ENCODE peak calls at places on chromosome 19, in four cellular contexts. M is esophagus squamous epithelium, E is tibial artery, S is cardiac muscle cell. T is an unnamed sample. For H3K9me3, the result is how much of the 10 kb centered on the place peaks cover.

GRCh38 chr19:4456566-4456842 is 1.1 kb downstream of the UBXN6 start:
- DNase-seq in M (no peak), E (no peak), S (peak), T (peak)

GRCh38 chr19:33447336-33448158 is 74.0 kb downstream of the CEBPG start:
- DNase-seq in S (no peak), E (peak), M (no peak), T (no peak)

GRCh38 chr19:45798995-45799517 is 6.4 kb upstream of the DMWD start:
- DNase-seq in M (no peak), E (no peak), S (peak), T (peak)

GRCh38 chr19:44499559-44499958 is 763 bp downstream of the ZNF180 start:
- DNase-seq in M (no peak), S (no peak), E (no peak), T (no peak)

GRCh38 chr19:504634-505033 is 2.7 kb upstream of the TPGS1 start:
- DNase-seq in M (no peak), S (no peak), E (no peak), T (no peak)

GRCh38 chr19:56377105-56377924 is 16.0 kb downstream of the ZNF582 start:
- DNase-seq in E (no peak), S (no peak), M (no peak), T (no peak)

GRCh38 chr19:4374451-4375163 is 25.7 kb downstream of the SH3GL1 start:
- DNase-seq in M (no peak), E (peak), S (no peak), T (peak)

GRCh38 chr19:40424637-40425449 is 949 bp downstream of the SERTAD1 start:
- DNase-seq in M (no peak), E (no peak), S (peak), T (no peak)

GRCh38 chr19:20879501-20879900 is 43.5 kb upstream of the ZNF85 start:
- DNase-seq in S (no peak), E (no peak), M (no peak), T (no peak)

GRCh38 chr19:51702103-51702753 is 9.1 kb downstream of the SPACA6 start:
- DNase-seq in S (peak), M (no peak), E (peak), T (no peak)

GRCh38 chr19:16260794-16261161 is 63.1 kb downstream of the AP1M1 start:
- DNase-seq in E (no peak), S (no peak), M (no peak), T (no peak)

GRCh38 chr19:33704271-33704670 is 82.5 kb downstream of the CHST8 start:
- DNase-seq in S (no peak), E (no peak), M (no peak), T (no peak)

GRCh38 chr19:43901395-43902390 is 33.4 kb downstream of the ZNF45 start:
- DNase-seq in E (peak), S (peak), M (peak), T (peak)

GRCh38 chr19:3968556-3969434 is 2.1 kb downstream of the DAPK3 start:
- DNase-seq in M (no peak), E (peak), S (peak), T (peak)

GRCh38 chr19:50921391-50922315 is 10.5 kb upstream of the KLK4 start:
- DNase-seq in M (no peak), S (no peak), E (peak), T (no peak)

GRCh38 chr19:50432221-50432626 is 468 bp upstream of the MYBPC2 start:
- DNase-seq in S (peak), M (no peak), E (no peak), T (no peak)

GRCh38 chr19:6709549-6709948 is 10.9 kb downstream of the C3 start:
- DNase-seq in E (no peak), S (no peak), M (no peak), T (no peak)

GRCh38 chr19:4357095-4357797 is 13.9 kb downstream of the MPND start:
- DNase-seq in M (no peak), E (peak), S (no peak), T (no peak)

GRCh38 chr19:4108767-4109625 is 14.9 kb downstream of the MAP2K2 start:
- DNase-seq in S (no peak), E (no peak), M (no peak), T (no peak)

GRCh38 chr19:6925801-6926751 is 38.7 kb downstream of the ADGRE1 start:
- DNase-seq in E (no peak), M (no peak), S (no peak), T (no peak)

GRCh38 chr19:10748924-10749434 is 31.1 kb downstream of the DNM2 start:
- DNase-seq in S (no peak), M (no peak), E (no peak), T (no peak)

GRCh38 chr19:8444677-8445487 is at the start of gene HNRNPM:
- DNase-seq in E (peak), M (peak), S (peak), T (peak)

GRCh38 chr19:58002384-58003152 is at the start of gene ZNF606:
- DNase-seq in E (peak), M (peak), S (peak), T (peak)
- TF ChIP-seq CTCF in E (no peak), M (no peak), S (no peak), T (no peak)

GRCh38 chr19:57689750-57690149 is 8.0 kb downstream of the ZNF551 start:
- DNase-seq in M (no peak), E (no peak), S (no peak), T (no peak)
- H3K9me3 ChIP-seq in M (half or more), E (half or more), S (under half), T (half or more)

GRCh38 chr19:12885749-12886706 is 973 bp downstream of the KLF1 start:
- DNase-seq in E (no peak), M (no peak), S (no peak), T (no peak)
- TF ChIP-seq CTCF in E (no peak), M (no peak), S (no peak), T (no peak)

DNA sequence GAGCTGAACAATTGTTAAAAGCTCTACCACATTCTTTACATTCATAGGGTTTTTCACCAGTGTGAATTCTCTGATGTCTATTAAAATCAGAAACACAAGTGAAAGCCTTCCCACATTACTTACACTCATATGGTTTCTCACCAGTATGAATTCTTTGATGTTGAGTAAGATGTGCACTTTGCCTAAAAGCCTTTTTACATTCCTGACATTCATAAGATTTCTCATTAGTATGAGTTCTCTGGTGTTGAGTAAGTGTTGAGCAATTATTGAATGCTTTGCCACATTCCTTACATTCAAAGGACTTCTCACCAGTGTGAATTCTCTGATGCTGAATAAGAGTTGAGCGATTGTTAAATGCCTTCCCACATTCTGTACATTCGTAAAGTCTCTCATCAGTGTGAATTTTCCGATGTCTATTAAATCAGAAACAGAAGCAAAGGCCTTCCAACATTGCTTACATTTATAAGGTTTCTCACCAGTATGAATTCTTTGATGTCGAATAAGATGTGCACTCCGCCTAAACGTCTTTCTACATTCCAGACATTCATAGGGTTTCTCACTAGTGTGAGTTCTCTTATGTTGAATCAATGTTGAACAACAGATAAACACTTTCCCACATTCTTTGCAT is 14.2 kb upstream of the ZFP30 start:
- DNase-seq in E (no peak), M (no peak), S (no peak), T (no peak)
- H3K9me3 ChIP-seq in E (half or more), M (half or more), S (under half), T (half or more)

GRCh38 chr19:19110410-19111137 is 27.7 kb downstream of the TMEM161A start:
- DNase-seq in M (no peak), S (peak), E (no peak), T (no peak)

GRCh38 chr19:19111967-19112580 is 26.2 kb downstream of the TMEM161A start:
- DNase-seq in S (no peak), E (no peak), M (no peak), T (no peak)

GRCh38 chr19:19109601-19110000 is 28.7 kb downstream of the TMEM161A start:
- DNase-seq in E (no peak), M (no peak), S (no peak), T (no peak)

GRCh38 chr19:19113040-19113541 is 25.2 kb downstream of the TMEM161A start:
- DNase-seq in E (no peak), S (peak), M (no peak), T (no peak)

GRCh38 chr19:19111138-19111835 is 27.0 kb downstream of the TMEM161A start:
- DNase-seq in E (no peak), M (no peak), S (no peak), T (no peak)
- TF ChIP-seq CTCF in E (no peak), M (no peak), S (no peak), T (no peak)

GRCh38 chr19:22609630-22610029 is 24.5 kb upstream of the ZNF492 start:
- DNase-seq in M (no peak), S (no peak), E (no peak), T (peak)

GRCh38 chr19:22606954-22607652 is 27.0 kb upstream of the ZNF492 start:
- DNase-seq in S (no peak), M (no peak), E (no peak), T (no peak)

GRCh38 chr19:22606212-22606553 is 27.9 kb upstream of the ZNF492 start:
- DNase-seq in S (no peak), E (no peak), M (no peak), T (peak)

GRCh38 chr19:22608441-22608840 is 25.7 kb upstream of the ZNF492 start:
- DNase-seq in S (no peak), M (no peak), E (no peak), T (no peak)

DNA sequence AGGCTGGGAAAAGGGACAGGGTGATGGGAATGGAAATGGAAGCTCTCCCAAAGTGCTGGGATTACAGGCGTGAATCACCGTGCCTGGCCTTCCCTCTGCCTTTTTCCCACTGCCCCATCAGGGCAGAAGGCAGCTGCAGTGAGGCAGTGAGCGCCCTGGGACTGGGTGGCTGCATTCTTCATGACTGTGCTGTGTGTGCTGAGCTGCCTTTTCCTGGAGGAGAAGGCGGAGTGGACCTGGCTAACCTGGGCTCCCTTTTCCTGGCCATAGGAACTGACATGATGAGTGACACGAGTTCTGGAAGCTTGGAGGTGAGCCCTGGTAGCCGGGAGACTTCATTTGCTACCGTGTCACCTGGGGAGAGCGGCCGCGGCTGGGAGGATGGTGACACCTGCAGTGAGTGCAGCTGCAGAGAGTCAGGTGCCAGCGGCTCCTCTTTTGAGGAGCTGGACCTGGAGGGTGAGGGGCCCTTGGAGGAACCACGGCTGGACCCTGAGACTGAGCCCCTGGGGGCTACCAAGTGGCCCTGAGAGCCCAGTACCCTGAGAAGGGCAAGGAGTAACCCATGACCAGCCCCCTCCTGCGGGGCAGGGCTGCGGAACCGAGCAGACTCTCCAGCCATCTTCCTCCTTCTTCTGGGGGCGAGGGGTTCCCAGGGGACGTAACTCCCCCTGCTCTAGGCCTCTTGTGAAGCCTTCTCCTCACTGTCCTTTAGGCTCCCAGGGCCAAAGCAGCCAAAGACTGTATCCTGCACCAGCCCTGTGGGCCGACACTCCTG is 26.3 kb upstream of the ZNF492 start:
- DNase-seq in M (no peak), E (no peak), S (no peak), T (no peak)
- H3K9me3 ChIP-seq in M (under half), E (under half), S (under half), T (under half)

GRCh38 chr19:18406749-18407148 is 9.3 kb upstream of the LRRC25 start:
- DNase-seq in E (no peak), S (no peak), M (no peak), T (no peak)

GRCh38 chr19:18412610-18413239 is 6.5 kb upstream of the SSBP4 start:
- DNase-seq in S (no peak), M (no peak), E (no peak), T (no peak)

DNA sequence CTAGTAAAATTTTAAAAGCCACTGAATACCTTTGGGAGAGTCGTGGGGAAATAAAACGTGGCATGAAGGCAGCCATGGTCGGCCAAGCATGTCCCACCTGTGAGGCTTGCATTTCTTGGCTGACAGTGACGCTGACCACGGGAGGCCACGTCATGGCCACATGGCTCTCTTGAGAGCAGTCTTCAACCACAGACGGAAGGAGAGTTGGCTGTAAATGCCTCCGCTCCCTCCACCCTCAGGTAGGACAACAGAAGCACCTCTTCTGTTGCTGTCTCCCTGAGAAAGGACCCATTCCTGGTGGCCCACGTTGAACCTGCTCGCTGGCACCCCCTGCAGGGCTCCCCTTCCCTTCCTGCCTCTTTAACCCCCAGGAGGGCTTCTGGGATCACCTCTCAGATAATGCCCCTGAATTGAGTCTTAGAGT is 10.6 kb upstream of the LRRC25 start:
- DNase-seq in M (no peak), E (no peak), S (no peak), T (no peak)
- TF ChIP-seq CTCF in M (peak), E (no peak), S (peak), T (no peak)

DNA sequence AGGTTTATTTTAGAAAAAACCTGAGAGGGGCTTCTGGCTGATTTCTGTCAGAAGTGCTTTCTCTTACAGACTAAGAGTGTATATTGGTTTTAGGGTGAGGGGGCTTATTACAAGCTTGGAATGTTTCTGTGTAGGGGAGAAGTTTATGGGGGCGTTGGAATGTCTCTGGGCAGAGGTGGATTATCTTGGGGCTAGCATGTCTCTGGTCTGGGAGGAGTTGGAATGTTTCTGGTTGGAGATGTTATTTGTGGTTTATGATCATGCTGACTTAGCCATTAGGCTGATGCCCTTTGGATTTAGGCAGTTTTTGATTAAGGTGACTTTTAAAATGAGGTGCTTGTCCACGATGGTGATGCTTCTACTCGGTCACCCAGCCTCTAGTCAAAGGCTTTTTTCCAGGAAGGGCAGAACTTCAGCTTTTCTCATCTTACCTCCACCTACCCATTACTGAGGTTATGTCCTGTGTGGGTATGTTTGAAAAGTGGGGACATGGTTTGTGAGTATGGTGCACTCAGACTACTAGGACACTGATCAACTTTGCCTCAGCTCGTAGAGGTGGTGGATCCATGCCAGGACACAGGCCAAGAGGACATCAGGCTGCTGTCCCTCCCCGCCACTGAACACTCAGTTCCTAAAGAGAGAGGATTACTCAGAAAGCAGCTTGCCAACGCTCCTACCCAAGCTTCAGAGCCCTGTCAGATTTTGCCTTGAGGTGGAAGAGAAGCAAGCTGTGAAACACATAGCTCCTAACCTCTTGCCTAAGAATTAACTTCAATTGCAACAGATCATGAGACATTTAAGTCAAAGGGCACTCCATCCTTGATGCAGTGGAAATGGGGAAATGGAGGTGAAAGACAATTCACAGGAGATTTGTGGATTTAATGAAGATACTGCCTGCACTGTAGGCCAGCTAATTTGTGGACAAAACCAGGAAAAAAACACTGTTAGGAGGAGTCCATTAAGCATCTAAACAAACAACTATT is 63.6 kb downstream of the ZNF44 start:
- DNase-seq in M (no peak), S (no peak), E (no peak), T (no peak)
- H3K9me3 ChIP-seq in M (under half), S (under half), E (under half), T (half or more)

DNA sequence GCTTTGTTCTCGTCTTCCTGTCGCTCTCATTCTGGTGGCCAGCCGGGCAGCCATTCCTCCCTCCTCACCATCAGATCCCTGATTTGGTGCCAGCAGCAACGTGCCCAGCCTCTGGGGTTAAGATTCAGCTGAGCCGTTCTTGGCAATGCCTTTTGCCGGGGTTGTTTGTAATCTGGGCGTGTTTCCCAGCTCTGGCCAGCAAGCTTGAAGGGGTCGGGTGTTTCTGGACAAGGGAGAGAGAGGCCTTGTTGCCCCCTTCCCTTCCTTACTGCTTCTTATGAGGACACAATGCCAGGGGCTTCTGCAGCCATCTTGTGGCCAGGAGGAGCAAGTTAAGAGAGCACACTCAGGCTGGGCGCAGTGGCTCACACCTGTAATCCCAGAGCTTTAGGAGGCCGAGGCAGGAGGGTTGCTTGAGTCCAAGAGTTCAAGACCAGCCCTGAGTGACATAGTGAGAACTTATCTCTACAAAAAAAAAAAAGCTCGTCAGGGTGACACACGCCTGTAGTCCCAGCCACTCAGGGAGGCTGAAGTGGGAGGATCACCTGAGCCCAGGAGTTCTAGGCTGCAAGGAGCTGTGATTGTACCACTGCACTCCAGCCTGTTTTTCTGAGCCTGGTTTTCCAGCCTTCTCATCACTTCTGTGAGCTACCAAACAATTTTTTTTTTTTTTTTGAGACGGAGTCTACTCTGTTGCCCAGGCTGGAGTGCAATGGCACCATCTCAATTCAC is 10.7 kb upstream of the CRTC1 start:
- DNase-seq in S (no peak), E (peak), M (no peak), T (no peak)
- TF ChIP-seq CTCF in S (peak), E (peak), M (no peak), T (peak)